ENCODE peak calls at places on chromosomes 4 and X, in four cellular contexts. One of them, this sample, is unnamed.

GRCh38 chrX:132292753-132293152 is 73.5 kb upstream of the RAP2C start:
- DNase-seq in neural progenitor cell: peak; percentile 70
- DNase-seq in sigmoid colon: no peak
- DNase-seq in HCT116: peak; percentile 15
- DNase-seq in this sample: no peak

GRCh38 chr4:98491862-98492554 is 166.4 kb downstream of the TSPAN5 start:
- DNase-seq in neural progenitor cell: peak; percentile 26
- DNase-seq in sigmoid colon: no peak
- DNase-seq in HCT116: no peak
- DNase-seq in this sample: no peak

GRCh38 chr4:15427715-15428114 is at the start of gene C1QTNF7:
- DNase-seq in neural progenitor cell: no peak
- DNase-seq in sigmoid colon: no peak
- DNase-seq in HCT116: no peak
- DNase-seq in this sample: no peak

GRCh38 chr4:13399257-13399656 is 84.9 kb downstream of the RAB28 start:
- DNase-seq in neural progenitor cell: no peak
- DNase-seq in sigmoid colon: no peak
- DNase-seq in HCT116: no peak
- DNase-seq in this sample: no peak

GRCh38 chr4:153643406-153644016 is 40.6 kb upstream of the TLR2 start:
- DNase-seq in neural progenitor cell: peak; percentile 11
- DNase-seq in sigmoid colon: no peak
- DNase-seq in HCT116: peak; percentile 46
- DNase-seq in this sample: no peak

GRCh38 chr4:163175971-163176958 is 9.6 kb upstream of the NAF1 start:
- DNase-seq in neural progenitor cell: peak; percentile 18
- DNase-seq in sigmoid colon: no peak
- DNase-seq in HCT116: no peak
- DNase-seq in this sample: no peak

GRCh38 chrX:39149761-39150160 is 348.5 kb downstream of the MID1IP1 start:
- DNase-seq in neural progenitor cell: peak; percentile 70
- DNase-seq in sigmoid colon: peak; percentile 77
- DNase-seq in HCT116: no peak
- DNase-seq in this sample: peak; percentile 42

GRCh38 chr4:67083496-67083895 is 461.8 kb downstream of the CENPC start:
- DNase-seq in neural progenitor cell: peak; percentile 50
- DNase-seq in sigmoid colon: no peak
- DNase-seq in HCT116: no peak
- DNase-seq in this sample: no peak

GRCh38 chr4:95219109-95219508 is 329.7 kb downstream of the UNC5C start:
- DNase-seq in neural progenitor cell: no peak
- DNase-seq in sigmoid colon: no peak
- DNase-seq in HCT116: no peak
- DNase-seq in this sample: no peak

GRCh38 chr4:43456383-43456782 is 563.9 kb downstream of the GRXCR1 start:
- DNase-seq in neural progenitor cell: no peak
- DNase-seq in sigmoid colon: no peak
- DNase-seq in HCT116: no peak
- DNase-seq in this sample: no peak

GRCh38 chr4:24330198-24330972 is 254.0 kb downstream of the DHX15 start:
- DNase-seq in neural progenitor cell: no peak
- DNase-seq in sigmoid colon: no peak
- DNase-seq in HCT116: no peak
- DNase-seq in this sample: no peak

GRCh38 chrX:41621236-41621651 is 67.5 kb upstream of the GPR34 start:
- DNase-seq in neural progenitor cell: peak; percentile 10
- DNase-seq in sigmoid colon: no peak
- DNase-seq in HCT116: no peak
- DNase-seq in this sample: no peak

GRCh38 chrX:87517571-87518141 is at the start of gene KLHL4:
- DNase-seq in neural progenitor cell: peak; percentile 92
- DNase-seq in sigmoid colon: no peak
- DNase-seq in HCT116: no peak
- DNase-seq in this sample: no peak

GRCh38 chrX:68983004-68983857 is 154.4 kb downstream of the EFNB1 start:
- DNase-seq in neural progenitor cell: no peak
- DNase-seq in sigmoid colon: no peak
- DNase-seq in HCT116: no peak
- DNase-seq in this sample: no peak

GRCh38 chr4:60981534-60981933 is 218.6 kb upstream of the ADGRL3 start:
- DNase-seq in neural progenitor cell: no peak
- DNase-seq in sigmoid colon: no peak
- DNase-seq in HCT116: no peak
- DNase-seq in this sample: no peak

GRCh38 chrX:43882294-43882681 is at the start of gene MAOB:
- DNase-seq in neural progenitor cell: peak; percentile 58
- DNase-seq in sigmoid colon: peak; percentile 72
- DNase-seq in HCT116: no peak
- DNase-seq in this sample: no peak

GRCh38 chr4:78428996-78429395 is 122.6 kb upstream of the ANXA3 start:
- DNase-seq in neural progenitor cell: no peak
- DNase-seq in sigmoid colon: no peak
- DNase-seq in HCT116: no peak
- DNase-seq in this sample: no peak

GRCh38 chr4:38007645-38008044 is 47.4 kb downstream of the PTTG2 start:
- DNase-seq in neural progenitor cell: no peak
- DNase-seq in sigmoid colon: no peak
- DNase-seq in HCT116: no peak
- DNase-seq in this sample: no peak
- TF ChIP-seq CTCF in neural progenitor cell: no peak
- TF ChIP-seq CTCF in sigmoid colon: no peak
- TF ChIP-seq CTCF in HCT116: no peak
- TF ChIP-seq CTCF in this sample: no peak

GRCh38 chr4:4726051-4726450 is 133.4 kb upstream of the MSX1 start:
- DNase-seq in neural progenitor cell: no peak
- DNase-seq in sigmoid colon: no peak
- DNase-seq in HCT116: peak; percentile 34
- DNase-seq in this sample: no peak
- TF ChIP-seq CTCF in neural progenitor cell: peak; percentile 43
- TF ChIP-seq CTCF in sigmoid colon: no peak
- TF ChIP-seq CTCF in HCT116: peak; percentile 72
- TF ChIP-seq CTCF in this sample: no peak

GRCh38 chr4:40452490-40452813 is 117.3 kb downstream of the CHRNA9 start:
- DNase-seq in neural progenitor cell: no peak
- DNase-seq in sigmoid colon: no peak
- DNase-seq in HCT116: no peak
- DNase-seq in this sample: no peak

GRCh38 chr4:40455340-40455902 is 120.3 kb downstream of the CHRNA9 start:
- DNase-seq in neural progenitor cell: no peak
- DNase-seq in sigmoid colon: no peak
- DNase-seq in HCT116: no peak
- DNase-seq in this sample: no peak

GRCh38 chr4:40454816-40455215 is 119.7 kb downstream of the CHRNA9 start:
- DNase-seq in neural progenitor cell: no peak
- DNase-seq in sigmoid colon: no peak
- DNase-seq in HCT116: no peak
- DNase-seq in this sample: no peak

GRCh38 chr4:40458109-40458508 is 123.0 kb downstream of the CHRNA9 start:
- DNase-seq in neural progenitor cell: no peak
- DNase-seq in sigmoid colon: no peak
- DNase-seq in HCT116: no peak
- DNase-seq in this sample: no peak

DNA sequence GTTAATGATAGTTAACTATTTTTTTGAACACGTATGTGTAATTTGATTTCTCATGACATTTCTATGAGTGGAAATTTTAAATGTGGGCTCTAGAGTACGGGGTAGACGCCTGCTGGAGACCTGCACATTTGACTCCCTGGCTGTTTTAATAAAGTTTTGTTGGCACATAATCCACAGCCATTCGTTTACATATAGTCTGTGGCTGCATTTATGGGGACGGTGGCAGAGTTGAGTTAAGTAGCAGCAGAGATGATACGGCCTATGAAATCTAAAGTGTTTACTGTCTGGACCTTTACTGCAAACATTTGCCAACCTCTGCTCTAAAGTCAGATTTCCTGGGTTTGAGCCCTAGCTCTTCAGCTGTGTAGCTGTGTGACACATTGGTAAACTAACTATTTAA is 118.8 kb downstream of the CHRNA9 start:
- DNase-seq in neural progenitor cell: no peak
- DNase-seq in sigmoid colon: no peak
- DNase-seq in HCT116: no peak
- DNase-seq in this sample: no peak
- TF ChIP-seq CTCF in neural progenitor cell: no peak
- TF ChIP-seq CTCF in sigmoid colon: no peak
- TF ChIP-seq CTCF in HCT116: no peak
- TF ChIP-seq CTCF in this sample: no peak

GRCh38 chr4:22463179-22463578 is 52.7 kb downstream of the ADGRA3 start:
- DNase-seq in neural progenitor cell: no peak
- DNase-seq in sigmoid colon: no peak
- DNase-seq in HCT116: no peak
- DNase-seq in this sample: no peak
- TF ChIP-seq CTCF in neural progenitor cell: no peak
- TF ChIP-seq CTCF in sigmoid colon: no peak
- TF ChIP-seq CTCF in HCT116: peak; percentile 47
- TF ChIP-seq CTCF in this sample: no peak

GRCh38 chr4:40842725-40843401 is 93.1 kb downstream of the NSUN7 start:
- DNase-seq in neural progenitor cell: peak; percentile 61
- DNase-seq in sigmoid colon: peak; percentile 13
- DNase-seq in HCT116: no peak
- DNase-seq in this sample: no peak

GRCh38 chr4:40843696-40844095 is 93.9 kb downstream of the NSUN7 start:
- DNase-seq in neural progenitor cell: peak; percentile 28
- DNase-seq in sigmoid colon: peak; percentile 7
- DNase-seq in HCT116: no peak
- DNase-seq in this sample: no peak

GRCh38 chr4:40844261-40844660 is 94.5 kb downstream of the NSUN7 start:
- DNase-seq in neural progenitor cell: no peak
- DNase-seq in sigmoid colon: peak; percentile 54
- DNase-seq in HCT116: no peak
- DNase-seq in this sample: no peak

GRCh38 chr4:40846556-40846955 is 96.8 kb downstream of the NSUN7 start:
- DNase-seq in neural progenitor cell: no peak
- DNase-seq in sigmoid colon: no peak
- DNase-seq in HCT116: no peak
- DNase-seq in this sample: no peak

DNA sequence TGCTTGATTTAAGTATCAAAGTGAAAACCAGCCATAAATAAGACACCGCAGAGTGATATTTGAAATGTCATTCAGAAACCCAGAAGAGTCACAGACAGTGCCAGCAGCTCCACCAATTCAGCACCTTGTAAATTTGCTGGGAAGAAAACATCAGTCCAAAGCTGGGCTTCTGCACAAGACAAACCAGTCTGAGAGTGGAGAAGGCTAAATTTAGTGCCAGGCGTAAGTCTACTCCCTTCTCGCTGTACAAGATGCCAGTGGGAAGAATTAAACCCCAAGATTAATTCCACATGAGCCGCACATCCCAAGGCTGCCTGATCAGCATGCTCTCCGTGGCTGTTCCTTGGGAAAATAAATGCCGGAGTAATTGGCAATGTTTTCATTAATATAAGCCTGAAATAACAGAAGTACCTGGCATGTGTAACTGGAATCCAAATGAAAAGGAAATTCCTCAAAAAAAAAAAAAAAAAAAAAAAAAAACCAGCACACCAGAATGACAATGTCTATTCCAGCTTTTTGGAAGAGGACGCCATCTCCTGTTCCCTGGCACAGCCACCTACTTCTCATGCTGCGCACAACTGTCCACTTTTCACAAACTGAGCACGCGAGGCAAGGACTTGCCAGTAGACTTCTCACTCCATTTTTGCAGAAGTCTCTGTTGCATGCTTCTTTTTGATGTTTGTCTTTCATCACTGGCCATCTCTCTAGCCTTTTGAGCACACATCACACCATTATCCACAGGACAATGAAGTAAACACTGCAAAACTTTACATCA is 95.6 kb downstream of the NSUN7 start:
- DNase-seq in neural progenitor cell: no peak
- DNase-seq in sigmoid colon: peak; percentile 36
- DNase-seq in HCT116: no peak
- DNase-seq in this sample: no peak
- TF ChIP-seq CTCF in neural progenitor cell: no peak
- TF ChIP-seq CTCF in sigmoid colon: no peak
- TF ChIP-seq CTCF in HCT116: no peak
- TF ChIP-seq CTCF in this sample: no peak